ENCODE peak calls at places on chromosomes 1 and 21, in nine cellular contexts. One of them, this sample, is unnamed.
A peak's percentile ranks its signal among the peaks of the same experiment; 100 is the strongest.

GRCh38 chr1:219459321-219460105 is 153.4 kb downstream of the ZC3H11B start:
- DNase-seq in GM23338: no peak
- DNase-seq in H1: no peak
- DNase-seq in GM12892: no peak
- DNase-seq in stomach: no peak
- DNase-seq in GM12891: no peak
- DNase-seq in SK-N-MC: no peak
- DNase-seq in sigmoid colon: no peak
- DNase-seq in HCT116: no peak
- DNase-seq in this sample: no peak

GRCh38 chr1:74964508-74964907 is 169.7 kb upstream of the LHX8 start:
- DNase-seq in GM12891: no peak
- DNase-seq in sigmoid colon: no peak
- DNase-seq in SK-N-MC: peak; percentile 65
- DNase-seq in GM12892: no peak
- DNase-seq in H1: no peak
- DNase-seq in GM23338: no peak
- DNase-seq in stomach: peak; percentile 38
- DNase-seq in HCT116: no peak
- DNase-seq in this sample: no peak

GRCh38 chr1:35546614-35547013 is 10.6 kb downstream of the KIAA0319L start:
- DNase-seq in GM12892: no peak
- DNase-seq in GM23338: no peak
- DNase-seq in sigmoid colon: no peak
- DNase-seq in stomach: no peak
- DNase-seq in HCT116: no peak
- DNase-seq in GM12891: no peak
- DNase-seq in H1: no peak
- DNase-seq in SK-N-MC: no peak
- DNase-seq in this sample: no peak

GRCh38 chr1:224223819-224224714 is 41.0 kb downstream of the DEGS1 start:
- DNase-seq in GM12891: no peak
- DNase-seq in sigmoid colon: no peak
- DNase-seq in GM23338: peak; percentile 46
- DNase-seq in GM12892: no peak
- DNase-seq in H1: no peak
- DNase-seq in HCT116: no peak
- DNase-seq in stomach: no peak
- DNase-seq in SK-N-MC: no peak
- DNase-seq in this sample: no peak

GRCh38 chr21:38930065-38930464 is 124.3 kb downstream of the ETS2 start:
- DNase-seq in sigmoid colon: peak; percentile 6
- DNase-seq in SK-N-MC: no peak
- DNase-seq in H1: no peak
- DNase-seq in stomach: no peak
- DNase-seq in GM23338: no peak
- DNase-seq in GM12891: no peak
- DNase-seq in GM12892: no peak
- DNase-seq in HCT116: no peak
- DNase-seq in this sample: no peak

GRCh38 chr1:245877976-245878375 is 629.1 kb downstream of the SMYD3 start:
- DNase-seq in H1: no peak
- DNase-seq in GM12892: no peak
- DNase-seq in HCT116: no peak
- DNase-seq in sigmoid colon: no peak
- DNase-seq in SK-N-MC: no peak
- DNase-seq in stomach: no peak
- DNase-seq in GM23338: no peak
- DNase-seq in GM12891: no peak
- DNase-seq in this sample: no peak

GRCh38 chr1:49102752-49103151 is 326.1 kb upstream of the BEND5 start:
- DNase-seq in SK-N-MC: peak; percentile 12
- DNase-seq in H1: no peak
- DNase-seq in stomach: no peak
- DNase-seq in GM23338: no peak
- DNase-seq in GM12891: no peak
- DNase-seq in GM12892: no peak
- DNase-seq in sigmoid colon: no peak
- DNase-seq in HCT116: no peak
- DNase-seq in this sample: no peak

GRCh38 chr1:167599839-167600581 is 30.0 kb upstream of the RCSD1 start:
- DNase-seq in SK-N-MC: no peak
- DNase-seq in GM23338: no peak
- DNase-seq in sigmoid colon: no peak
- DNase-seq in GM12892: peak; percentile 22
- DNase-seq in GM12891: no peak
- DNase-seq in H1: no peak
- DNase-seq in stomach: no peak
- DNase-seq in HCT116: peak; percentile 6
- DNase-seq in this sample: peak; percentile 73

GRCh38 chr1:6601865-6602668 is 602 bp downstream of the KLHL21 start:
- DNase-seq in GM23338: peak; percentile 55
- DNase-seq in GM12892: peak; percentile 31
- DNase-seq in GM12891: no peak
- DNase-seq in SK-N-MC: no peak
- DNase-seq in sigmoid colon: peak; percentile 82
- DNase-seq in HCT116: no peak
- DNase-seq in H1: no peak
- DNase-seq in stomach: peak; percentile 61
- DNase-seq in this sample: no peak

GRCh38 chr1:115790846-115791245 is 22.3 kb upstream of the CASQ2 start:
- DNase-seq in stomach: no peak
- DNase-seq in SK-N-MC: no peak
- DNase-seq in GM12892: no peak
- DNase-seq in H1: no peak
- DNase-seq in GM23338: no peak
- DNase-seq in sigmoid colon: no peak
- DNase-seq in GM12891: no peak
- DNase-seq in HCT116: no peak
- DNase-seq in this sample: no peak

GRCh38 chr1:11629184-11629583 is 25.0 kb downstream of the FBXO2 start:
- DNase-seq in GM23338: no peak
- DNase-seq in HCT116: no peak
- DNase-seq in stomach: no peak
- DNase-seq in SK-N-MC: no peak
- DNase-seq in GM12892: no peak
- DNase-seq in sigmoid colon: no peak
- DNase-seq in H1: no peak
- DNase-seq in GM12891: no peak
- DNase-seq in this sample: no peak

GRCh38 chr1:62384276-62385005 is 52.4 kb upstream of the USP1 start:
- DNase-seq in sigmoid colon: no peak
- DNase-seq in stomach: peak; percentile 29
- DNase-seq in SK-N-MC: no peak
- DNase-seq in HCT116: no peak
- DNase-seq in H1: no peak
- DNase-seq in GM12891: no peak
- DNase-seq in GM23338: no peak
- DNase-seq in GM12892: no peak
- DNase-seq in this sample: peak; percentile 36

DNA sequence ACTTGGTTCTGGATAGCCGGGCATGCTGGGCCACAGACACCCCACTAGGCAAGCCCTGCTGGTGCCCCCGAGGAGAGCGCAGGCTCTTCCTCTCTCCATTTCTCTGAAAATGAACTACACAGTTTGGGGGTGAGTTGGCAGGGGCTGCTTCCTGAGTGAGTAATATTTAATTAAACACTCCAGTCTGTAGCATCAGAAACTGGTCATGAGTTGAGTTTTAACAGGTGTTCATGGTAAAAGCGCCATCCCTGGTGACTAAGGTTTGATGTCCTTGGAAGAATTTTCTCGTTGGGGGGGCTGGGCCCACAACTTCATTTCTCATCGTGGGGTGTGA is 1.7 kb downstream of the SPSB1 start:
- DNase-seq in GM12891: no peak
- DNase-seq in stomach: no peak
- DNase-seq in H1: no peak
- DNase-seq in GM23338: no peak
- DNase-seq in sigmoid colon: peak; percentile 72
- DNase-seq in HCT116: no peak
- DNase-seq in SK-N-MC: no peak
- DNase-seq in GM12892: no peak
- DNase-seq in this sample: no peak
- TF ChIP-seq POLR2AphosphoS5 in GM12891: no peak
- TF ChIP-seq POLR2AphosphoS5 in stomach: peak; percentile 69
- TF ChIP-seq POLR2AphosphoS5 in H1: no peak
- TF ChIP-seq POLR2AphosphoS5 in GM23338: no peak
- TF ChIP-seq POLR2AphosphoS5 in sigmoid colon: peak; percentile 50
- TF ChIP-seq POLR2AphosphoS5 in HCT116: peak; percentile 28
- TF ChIP-seq POLR2AphosphoS5 in SK-N-MC: no peak
- TF ChIP-seq POLR2AphosphoS5 in GM12892: no peak
- TF ChIP-seq POLR2AphosphoS5 in this sample: no peak

GRCh38 chr21:46130721-46131720 is 24.4 kb downstream of the FTCD start:
- DNase-seq in GM12891: no peak
- DNase-seq in sigmoid colon: no peak
- DNase-seq in SK-N-MC: no peak
- DNase-seq in stomach: no peak
- DNase-seq in GM12892: no peak
- DNase-seq in GM23338: no peak
- DNase-seq in H1: no peak
- DNase-seq in HCT116: no peak
- DNase-seq in this sample: no peak
- TF ChIP-seq POLR2AphosphoS5 in GM12891: no peak
- TF ChIP-seq POLR2AphosphoS5 in sigmoid colon: peak; percentile 44
- TF ChIP-seq POLR2AphosphoS5 in SK-N-MC: no peak
- TF ChIP-seq POLR2AphosphoS5 in stomach: peak; percentile 28
- TF ChIP-seq POLR2AphosphoS5 in GM12892: no peak
- TF ChIP-seq POLR2AphosphoS5 in GM23338: no peak
- TF ChIP-seq POLR2AphosphoS5 in H1: peak; percentile 13
- TF ChIP-seq POLR2AphosphoS5 in HCT116: peak; percentile 8
- TF ChIP-seq POLR2AphosphoS5 in this sample: no peak

GRCh38 chr1:51566260-51566659 is 47.2 kb upstream of the EPS15 start:
- DNase-seq in GM12891: no peak
- DNase-seq in stomach: no peak
- DNase-seq in GM12892: no peak
- DNase-seq in sigmoid colon: no peak
- DNase-seq in SK-N-MC: no peak
- DNase-seq in HCT116: no peak
- DNase-seq in H1: no peak
- DNase-seq in GM23338: no peak
- DNase-seq in this sample: no peak
- TF ChIP-seq POLR2AphosphoS5 in GM12891: no peak
- TF ChIP-seq POLR2AphosphoS5 in stomach: no peak
- TF ChIP-seq POLR2AphosphoS5 in GM12892: no peak
- TF ChIP-seq POLR2AphosphoS5 in sigmoid colon: no peak
- TF ChIP-seq POLR2AphosphoS5 in SK-N-MC: no peak
- TF ChIP-seq POLR2AphosphoS5 in HCT116: no peak
- TF ChIP-seq POLR2AphosphoS5 in H1: no peak
- TF ChIP-seq POLR2AphosphoS5 in GM23338: no peak
- TF ChIP-seq POLR2AphosphoS5 in this sample: no peak

GRCh38 chr1:232968965-232969364 is 18.6 kb downstream of the NTPCR start:
- DNase-seq in HCT116: no peak
- DNase-seq in GM12891: no peak
- DNase-seq in stomach: peak; percentile 58
- DNase-seq in H1: no peak
- DNase-seq in GM12892: no peak
- DNase-seq in GM23338: no peak
- DNase-seq in SK-N-MC: no peak
- DNase-seq in sigmoid colon: no peak
- DNase-seq in this sample: peak; percentile 75
- TF ChIP-seq POLR2AphosphoS5 in HCT116: no peak
- TF ChIP-seq POLR2AphosphoS5 in GM12891: no peak
- TF ChIP-seq POLR2AphosphoS5 in stomach: peak; percentile 37
- TF ChIP-seq POLR2AphosphoS5 in H1: no peak
- TF ChIP-seq POLR2AphosphoS5 in GM12892: no peak
- TF ChIP-seq POLR2AphosphoS5 in GM23338: no peak
- TF ChIP-seq POLR2AphosphoS5 in SK-N-MC: no peak
- TF ChIP-seq POLR2AphosphoS5 in sigmoid colon: no peak
- TF ChIP-seq POLR2AphosphoS5 in this sample: no peak

DNA sequence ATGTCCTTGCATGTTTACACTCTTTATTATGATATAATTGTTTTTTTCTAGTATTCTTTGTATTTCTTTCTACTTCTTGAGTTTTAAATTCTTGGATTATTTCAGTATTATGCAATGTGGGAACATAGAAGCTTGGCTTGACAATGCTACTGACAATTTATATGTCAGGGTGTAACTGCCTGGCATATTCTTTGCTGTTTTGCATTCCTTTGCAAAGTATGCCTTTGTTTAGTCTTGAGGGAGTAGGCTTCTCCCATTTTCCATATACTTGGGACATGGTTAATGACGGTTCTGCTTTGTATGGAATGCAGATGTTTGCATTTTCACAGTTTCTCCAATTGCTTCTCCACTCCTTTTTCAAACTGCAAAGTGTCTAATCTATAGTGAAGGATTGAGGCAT is 109.8 kb downstream of the HMCN1 start:
- DNase-seq in GM12891: no peak
- DNase-seq in stomach: no peak
- DNase-seq in GM12892: no peak
- DNase-seq in H1: no peak
- DNase-seq in sigmoid colon: no peak
- DNase-seq in GM23338: no peak
- DNase-seq in HCT116: no peak
- DNase-seq in SK-N-MC: no peak
- DNase-seq in this sample: no peak
- TF ChIP-seq POLR2AphosphoS5 in GM12891: no peak
- TF ChIP-seq POLR2AphosphoS5 in stomach: no peak
- TF ChIP-seq POLR2AphosphoS5 in GM12892: no peak
- TF ChIP-seq POLR2AphosphoS5 in H1: no peak
- TF ChIP-seq POLR2AphosphoS5 in sigmoid colon: no peak
- TF ChIP-seq POLR2AphosphoS5 in GM23338: no peak
- TF ChIP-seq POLR2AphosphoS5 in HCT116: no peak
- TF ChIP-seq POLR2AphosphoS5 in SK-N-MC: no peak
- TF ChIP-seq POLR2AphosphoS5 in this sample: no peak

GRCh38 chr1:93613895-93614294 is 67.7 kb downstream of the BCAR3 start:
- DNase-seq in SK-N-MC: no peak
- DNase-seq in H1: no peak
- DNase-seq in stomach: peak; percentile 54
- DNase-seq in GM12891: no peak
- DNase-seq in GM12892: no peak
- DNase-seq in sigmoid colon: peak; percentile 79
- DNase-seq in GM23338: no peak
- DNase-seq in HCT116: no peak
- DNase-seq in this sample: peak; percentile 64
- TF ChIP-seq POLR2AphosphoS5 in SK-N-MC: no peak
- TF ChIP-seq POLR2AphosphoS5 in H1: no peak
- TF ChIP-seq POLR2AphosphoS5 in stomach: no peak
- TF ChIP-seq POLR2AphosphoS5 in GM12891: no peak
- TF ChIP-seq POLR2AphosphoS5 in GM12892: no peak
- TF ChIP-seq POLR2AphosphoS5 in sigmoid colon: peak; percentile 39
- TF ChIP-seq POLR2AphosphoS5 in GM23338: no peak
- TF ChIP-seq POLR2AphosphoS5 in HCT116: no peak
- TF ChIP-seq POLR2AphosphoS5 in this sample: peak; percentile 46